ENCODE peak calls at places on chromosomes 4 and X, in nine cellular contexts. H, D, Y, L, A, C, Z, X and E are unnamed samples.

GRCh38 chr4:184907216-184907615 is 81.4 kb upstream of the ACSL1 start:
- DNase-seq in X (no peak), L (no peak), A (no peak), Y (no peak), H (no peak), D (no peak), C (no peak), Z (no peak), E (no peak)

GRCh38 chrX:2917767-2918166 is 11.4 kb downstream of the ARSD start:
- DNase-seq in X (no peak), D (no peak), Y (no peak), L (no peak), H (no peak), A (no peak), Z (no peak), C (no peak), E (no peak)

GRCh38 chrX:31580726-31581125 is 508.9 kb upstream of the FTHL17 start:
- DNase-seq in A (no peak), H (peak; percentile 38), L (no peak), X (no peak), C (peak; percentile 29), Y (no peak), D (no peak), Z (no peak), E (no peak)

GRCh38 chrX:112470551-112470950 is 209.2 kb downstream of the LHFPL1 start:
- DNase-seq in C (no peak), D (no peak), Y (no peak), Z (no peak), L (no peak), H (no peak), A (no peak), X (no peak), E (no peak)

GRCh38 chrX:30748337-30748960 is 95.2 kb downstream of the GK start:
- DNase-seq in H (no peak), A (no peak), Y (no peak), Z (no peak), X (no peak), L (no peak), D (peak; percentile 87), C (no peak), E (no peak)

GRCh38 chr4:187378441-187378840 is 617.1 kb upstream of the ZFP42 start:
- DNase-seq in L (no peak), C (no peak), Z (no peak), Y (no peak), D (no peak), A (no peak), H (no peak), X (no peak), E (no peak)

GRCh38 chr4:110049951-110050925 is 137.6 kb downstream of the EGF start:
- DNase-seq in Z (peak; percentile 44), X (peak; percentile 40), Y (peak; percentile 32), D (peak; percentile 39), L (no peak), C (peak; percentile 42), H (peak; percentile 32), A (peak; percentile 60), E (no peak)

GRCh38 chr4:113764720-113765264 is 3.3 kb upstream of the CAMK2D start:
- DNase-seq in D (peak; percentile 36), C (no peak), L (no peak), H (no peak), Y (no peak), X (no peak), A (no peak), Z (no peak), E (no peak)

GRCh38 chr4:55458164-55458563 is 62.4 kb downstream of the TMEM165 start:
- DNase-seq in C (peak; percentile 20), X (no peak), H (no peak), Y (no peak), A (no peak), Z (no peak), L (no peak), D (no peak), E (no peak)

GRCh38 chrX:70201732-70202131 is 24.4 kb downstream of the DGAT2L6 start:
- DNase-seq in Z (no peak), H (no peak), L (no peak), C (no peak), A (no peak), D (no peak), X (no peak), Y (no peak), E (no peak)

GRCh38 chr4:82360298-82361177 is 13.3 kb downstream of the HNRNPD start:
- DNase-seq in Z (no peak), Y (no peak), C (no peak), A (peak; percentile 57), H (no peak), X (no peak), L (no peak), D (peak; percentile 29), E (no peak)

GRCh38 chr4:7539659-7540058 is 104.9 kb upstream of the PSAPL1 start:
- DNase-seq in Z (peak; percentile 6), D (peak; percentile 40), X (no peak), A (no peak), H (no peak), C (peak; percentile 86), L (peak; percentile 1), Y (no peak), E (no peak)

GRCh38 chr4:90616711-90617110 is 489.5 kb downstream of the CCSER1 start:
- DNase-seq in H (no peak), L (no peak), Z (no peak), A (no peak), C (no peak), Y (no peak), D (no peak), X (no peak), E (no peak)

GRCh38 chr4:26127851-26128337 is 192.9 kb upstream of the RBPJ start:
- DNase-seq in A (no peak), D (no peak), Y (no peak), H (no peak), X (no peak), L (no peak), C (peak; percentile 86), Z (peak; percentile 87), E (no peak)

GRCh38 chrX:111159232-111159631 is 63.2 kb downstream of the PAK3 start:
- DNase-seq in Z (no peak), X (no peak), Y (no peak), H (no peak), A (no peak), L (no peak), D (no peak), C (no peak), E (no peak)

GRCh38 chr4:156158747-156159146 is 205.1 kb upstream of the CTSO start:
- DNase-seq in Z (no peak), H (no peak), D (no peak), X (peak; percentile 26), A (no peak), Y (no peak), L (no peak), C (no peak), E (no peak)

GRCh38 chr4:156154978-156155377 is 201.3 kb upstream of the CTSO start:
- DNase-seq in H (no peak), X (no peak), Z (no peak), L (no peak), Y (no peak), A (no peak), C (no peak), D (no peak), E (no peak)
- TF ChIP-seq CTCF in H (peak; percentile 16), X (no peak), Z (no peak), L (no peak), Y (no peak), A (peak; percentile 19), C (no peak), D (no peak), E (no peak)

GRCh38 chrX:44735498-44735897 is 108.3 kb upstream of the DUSP21 start:
- DNase-seq in X (no peak), A (no peak), H (no peak), C (no peak), D (no peak), L (no peak), Y (no peak), Z (no peak), E (no peak)
- TF ChIP-seq CTCF in X (no peak), A (no peak), H (no peak), C (no peak), D (no peak), L (no peak), Y (no peak), Z (no peak), E (no peak)

GRCh38 chr4:108611360-108611759 is 9.0 kb upstream of the RPL34 start:
- DNase-seq in Y (no peak), X (no peak), H (peak; percentile 21), A (no peak), L (no peak), D (no peak), Z (no peak), C (no peak), E (no peak)
- TF ChIP-seq CTCF in Y (no peak), X (no peak), H (peak; percentile 34), A (peak; percentile 56), L (no peak), D (no peak), Z (no peak), C (no peak), E (no peak)

GRCh38 chr4:40482985-40483647 is 146.5 kb downstream of the RBM47 start:
- DNase-seq in A (no peak), D (no peak), Y (no peak), X (no peak), C (no peak), Z (no peak), H (no peak), L (no peak), E (no peak)

GRCh38 chr4:40484346-40484745 is 145.3 kb downstream of the RBM47 start:
- DNase-seq in C (no peak), A (no peak), H (no peak), Z (no peak), Y (no peak), X (no peak), L (no peak), D (no peak), E (no peak)

GRCh38 chr4:40480291-40480690 is 145.2 kb downstream of the CHRNA9 start:
- DNase-seq in X (no peak), A (no peak), D (no peak), C (no peak), Z (no peak), H (no peak), Y (no peak), L (no peak), E (no peak)

GRCh38 chr4:40479378-40479777 is 144.2 kb downstream of the CHRNA9 start:
- DNase-seq in H (no peak), Y (no peak), X (no peak), D (no peak), Z (no peak), A (no peak), L (no peak), C (no peak), E (no peak)

DNA sequence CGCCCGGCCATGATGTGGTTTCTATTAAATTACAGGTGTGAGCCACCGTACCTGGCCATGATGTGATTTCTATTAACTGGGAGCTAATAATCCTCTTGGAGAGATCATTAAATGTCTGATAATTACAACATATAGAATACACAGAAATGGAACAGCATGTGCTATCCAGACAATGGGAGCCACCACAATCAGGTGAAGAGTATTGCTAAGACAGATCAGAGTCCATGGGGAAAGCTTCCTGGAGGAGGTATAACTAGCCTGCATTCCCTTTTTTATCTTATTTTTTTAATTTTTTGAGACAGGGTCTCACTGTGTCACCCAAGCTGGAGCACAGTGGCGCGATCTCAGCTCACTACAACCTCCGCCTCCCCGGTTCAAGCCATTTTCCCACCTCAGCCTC is 146.8 kb downstream of the CHRNA9 start:
- DNase-seq in D (no peak), Y (no peak), X (no peak), L (no peak), Z (no peak), H (no peak), A (no peak), C (no peak), E (no peak)
- TF ChIP-seq CTCF in D (no peak), Y (no peak), X (no peak), L (no peak), Z (no peak), H (no peak), A (no peak), C (no peak), E (no peak)